ENCODE peak calls at places on chromosomes 5 and 9, in five cellular contexts. R is H1, H is H9, O is IMR-90, Y is mesenchymal stem cell. B is an unnamed sample.

GRCh38 chr5:139745121-139745799 is 50.3 kb upstream of the PSD2 start:
- DNase-seq in R (peak), O (peak), Y (peak), H (peak), B (no peak)

GRCh38 chr9:4567601-4568000 is 77.3 kb downstream of the SLC1A1 start:
- DNase-seq in O (no peak), Y (no peak), R (no peak), H (no peak), B (no peak)

GRCh38 chr5:88854769-88855168 is 28.2 kb downstream of the MEF2C start:
- DNase-seq in Y (no peak), O (no peak), R (no peak), H (no peak), B (no peak)

GRCh38 chr5:16570121-16570815 is 46.5 kb downstream of the RETREG1 start:
- DNase-seq in O (peak), Y (no peak), H (no peak), R (no peak), B (no peak)

GRCh38 chr9:1869843-1870242 is 145.3 kb upstream of the SMARCA2 start:
- DNase-seq in O (no peak), H (peak), R (peak), Y (no peak), B (peak)

GRCh38 chr9:71752928-71753327 is 15.4 kb downstream of the CEMIP2 start:
- DNase-seq in O (no peak), H (no peak), Y (no peak), R (no peak), B (peak)

GRCh38 chr5:36575367-36575781 is 31.0 kb upstream of the SLC1A3 start:
- DNase-seq in H (no peak), O (peak), R (no peak), Y (no peak), B (no peak)

GRCh38 chr5:34854459-34855174 is 15.7 kb downstream of the TTC23L start:
- DNase-seq in O (no peak), R (no peak), H (no peak), Y (no peak), B (peak)

GRCh38 chr9:119284118-119284517 is 85.1 kb downstream of the BRINP1 start:
- DNase-seq in H (peak), R (no peak), O (no peak), Y (no peak), B (no peak)

GRCh38 chr9:121822093-121823085 is 171.0 kb downstream of the DAB2IP start:
- DNase-seq in Y (no peak), R (peak), H (no peak), O (no peak), B (no peak)

GRCh38 chr9:687994-688393 is 153.5 kb upstream of the DMRT1 start:
- DNase-seq in Y (no peak), H (no peak), R (no peak), O (no peak), B (no peak)

GRCh38 chr5:133389066-133389590 is 223.2 kb downstream of the FSTL4 start:
- DNase-seq in H (peak), R (peak), Y (no peak), O (no peak), B (no peak)

GRCh38 chr9:89278997-89279739 is 31.8 kb upstream of the CKS2 start:
- DNase-seq in Y (peak), O (peak), H (no peak), R (no peak), B (peak)

GRCh38 chr9:36135791-36136276 is 699 bp upstream of the GLIPR2 start:
- DNase-seq in Y (no peak), H (peak), O (no peak), R (peak), B (no peak)

GRCh38 chr9:36136894-36137391 is 410 bp downstream of the GLIPR2 start:
- DNase-seq in O (no peak), H (no peak), Y (no peak), R (peak), B (no peak)

GRCh38 chr9:36134761-36135505 is 1.6 kb upstream of the GLIPR2 start:
- DNase-seq in R (no peak), O (no peak), H (no peak), Y (no peak), B (no peak)

GRCh38 chr9:36137392-36138004 is 965 bp downstream of the GLIPR2 start:
- DNase-seq in H (no peak), R (no peak), O (peak), Y (peak), B (no peak)

DNA sequence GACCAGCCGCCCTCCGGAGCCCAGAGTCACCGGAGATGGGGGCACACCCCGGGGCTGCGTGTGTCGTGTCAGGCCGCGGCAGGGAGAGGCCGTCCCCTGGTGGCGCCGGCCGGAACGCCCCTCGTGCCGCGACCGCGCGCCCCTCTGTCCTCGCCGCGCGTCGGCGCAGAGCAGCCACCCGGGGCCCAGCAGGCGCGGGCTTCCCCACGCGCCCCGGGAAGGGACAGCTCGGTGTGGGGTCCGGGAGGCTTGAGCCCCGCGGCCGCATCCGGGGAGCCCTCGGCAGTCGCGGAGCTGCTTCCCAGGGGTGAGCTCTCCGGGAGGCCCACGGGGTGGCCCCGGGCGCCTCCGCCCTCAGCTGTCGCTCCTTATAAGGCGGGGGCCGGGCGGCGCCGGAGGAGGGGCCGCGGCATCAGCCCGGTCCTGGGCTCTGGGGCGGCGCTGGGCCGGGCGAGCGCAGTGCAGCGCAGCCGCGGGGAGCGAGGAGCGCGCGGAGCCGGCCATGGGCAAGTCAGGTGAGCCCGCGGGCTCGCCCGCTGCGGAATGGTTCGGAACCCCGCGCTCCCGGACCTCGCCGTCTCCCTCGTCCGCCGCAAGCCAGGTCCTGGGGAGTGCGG is at the start of gene GLIPR2:
- DNase-seq in R (no peak), O (peak), H (peak), Y (peak), B (peak)
- H3K18ac ChIP-seq in R (peak), O (peak), H (no peak), Y (peak), B (peak)

DNA sequence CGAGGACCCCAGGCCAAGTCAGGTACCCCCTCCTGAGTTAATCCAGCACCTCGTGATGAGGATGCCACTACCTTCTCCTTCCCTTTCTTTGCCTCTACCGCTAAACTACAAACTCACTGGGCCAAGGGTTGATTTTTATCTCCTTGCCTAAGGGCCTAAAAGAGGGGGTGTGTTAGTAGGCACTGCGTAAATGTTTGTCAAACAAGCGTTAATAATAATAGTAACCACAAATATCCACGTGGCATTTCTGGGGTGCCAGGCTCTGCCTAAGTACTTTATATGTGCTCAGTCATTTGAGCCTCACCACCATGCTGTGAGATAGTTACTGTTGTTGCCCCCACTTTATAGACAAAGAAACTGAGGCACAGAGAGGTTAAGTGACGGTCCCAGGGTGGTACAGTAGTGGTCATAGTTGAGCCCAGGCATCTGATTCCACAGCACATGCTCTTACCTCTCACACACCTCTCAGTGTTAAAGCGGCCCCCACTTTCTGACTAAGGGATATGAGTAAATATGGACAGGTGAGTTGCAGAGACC is 52.4 kb downstream of the ERGIC1 start:
- DNase-seq in Y (no peak), O (no peak), R (no peak), H (no peak), B (no peak)
- H2AK5ac ChIP-seq in Y (peak), O (peak), R (no peak), H (no peak), B (no peak)

GRCh38 chr5:27328480-27328879 is 290.1 kb upstream of the CDH9 start:
- DNase-seq in Y (peak), R (no peak), O (peak), H (no peak), B (no peak)
- H2BK15ac ChIP-seq in Y (no peak), R (no peak), O (no peak), H (no peak), B (no peak)

GRCh38 chr9:132035679-132036078 is 44.0 kb downstream of the MED27 start:
- DNase-seq in O (no peak), Y (no peak), R (no peak), H (no peak), B (no peak)

GRCh38 chr9:132039284-132039683 is 40.4 kb downstream of the MED27 start:
- DNase-seq in H (no peak), O (no peak), R (no peak), Y (no peak), B (no peak)

GRCh38 chr9:132032584-132032945 is 47.1 kb downstream of the MED27 start:
- DNase-seq in R (no peak), H (peak), Y (no peak), O (no peak), B (no peak)

GRCh38 chr9:132037470-132037869 is 42.2 kb downstream of the MED27 start:
- DNase-seq in R (no peak), H (no peak), Y (no peak), O (no peak), B (no peak)

GRCh38 chr9:132036521-132036920 is 43.1 kb downstream of the MED27 start:
- DNase-seq in O (no peak), H (no peak), Y (no peak), R (no peak), B (no peak)
- H3K18ac ChIP-seq in O (no peak), H (no peak), Y (no peak), R (no peak), B (no peak)